ENCODE peak calls at places on chromosomes 7 and 10, in four cellular contexts. Q, K, U and N are unnamed samples.

GRCh38 chr7:112205348-112206237 is 606 bp downstream of the DOCK4 start:
- DNase-seq in Q (peak), K (no peak), U (peak), N (no peak)

GRCh38 chr10:77844713-77845454 is 81.7 kb downstream of the DLG5 start:
- DNase-seq in Q (no peak), K (no peak), U (no peak), N (no peak)

GRCh38 chr10:129653861-129654260 is 186.8 kb downstream of the MGMT start:
- DNase-seq in U (no peak), K (no peak), Q (no peak), N (no peak)

GRCh38 chr7:157737151-157738063 is 400.6 kb downstream of the DNAJB6 start:
- DNase-seq in K (no peak), Q (no peak), U (no peak), N (no peak)

GRCh38 chr7:13336227-13336626 is 648.8 kb downstream of the ARL4A start:
- DNase-seq in U (no peak), Q (no peak), K (no peak), N (no peak)

GRCh38 chr10:43140414-43140813 is 2.2 kb downstream of the CSGALNACT2 start:
- DNase-seq in K (no peak), Q (no peak), U (peak), N (no peak)

GRCh38 chr7:44347546-44348114 is 22.2 kb upstream of the CAMK2B start:
- DNase-seq in K (no peak), Q (no peak), U (no peak), N (no peak)

GRCh38 chr7:47807756-47808155 is 140.5 kb downstream of the PKD1L1 start:
- DNase-seq in K (no peak), Q (no peak), U (no peak), N (no peak)

GRCh38 chr7:150568714-150569113 is 1.5 kb downstream of the GIMAP4 start:
- DNase-seq in Q (no peak), K (no peak), U (no peak), N (no peak)

GRCh38 chr10:77289027-77289501 is 348.5 kb downstream of the KCNMA1 start:
- DNase-seq in Q (no peak), U (no peak), K (no peak), N (peak)

GRCh38 chr10:114025610-114026130 is 18.0 kb upstream of the ADRB1 start:
- DNase-seq in K (no peak), Q (no peak), U (no peak), N (no peak)

GRCh38 chr10:121536271-121536918 is 61.8 kb downstream of the FGFR2 start:
- DNase-seq in Q (no peak), U (no peak), K (no peak), N (no peak)

GRCh38 chr7:156173346-156173745 is 361.1 kb upstream of the SHH start:
- DNase-seq in K (no peak), Q (no peak), U (no peak), N (no peak)

GRCh38 chr10:84352251-84352842 is 24.0 kb downstream of the CCSER2 start:
- DNase-seq in Q (peak), U (peak), K (no peak), N (no peak)

GRCh38 chr10:63765126-63765525 is 243.9 kb downstream of the REEP3 start:
- DNase-seq in U (no peak), K (no peak), Q (no peak), N (no peak)

GRCh38 chr7:108014200-108014599 is 11.2 kb upstream of the LAMB1 start:
- DNase-seq in K (no peak), Q (no peak), U (no peak), N (no peak)

GRCh38 chr10:101397140-101397539 is 43.2 kb downstream of the BTRC start:
- DNase-seq in Q (peak), K (no peak), U (peak), N (no peak)

GRCh38 chr10:133357293-133358151 is at the start of gene FUOM:
- DNase-seq in K (no peak), Q (peak), U (peak), N (peak)

GRCh38 chr7:52843436-52843835 is 192.0 kb upstream of the POM121L12 start:
- DNase-seq in U (no peak), K (no peak), Q (no peak), N (no peak)
- TF ChIP-seq HDAC6 in U (no peak), K (no peak), Q (no peak), N (no peak)

GRCh38 chr10:105803206-105803605 is 1162.1 kb downstream of the SORCS3 start:
- DNase-seq in K (no peak), U (no peak), Q (no peak), N (no peak)

GRCh38 chr10:105793071-105793470 is 1152.0 kb downstream of the SORCS3 start:
- DNase-seq in U (no peak), K (no peak), Q (no peak), N (no peak)

GRCh38 chr10:105800626-105801025 is 1159.5 kb downstream of the SORCS3 start:
- DNase-seq in K (no peak), U (no peak), Q (no peak), N (no peak)

GRCh38 chr10:105797234-105797890 is 1156.3 kb downstream of the SORCS3 start:
- DNase-seq in K (peak), U (peak), Q (peak), N (no peak)
- TF ChIP-seq HDAC6 in K (no peak), U (no peak), Q (no peak), N (no peak)

GRCh38 chr7:39623312-39624201 is at the start of gene RALA:
- DNase-seq in Q (peak), K (peak), U (peak), N (peak)

GRCh38 chr7:39622609-39623311 is 612 bp upstream of the RALA start:
- DNase-seq in U (no peak), Q (no peak), K (no peak), N (no peak)

GRCh38 chr7:39624935-39625694 is 1.7 kb downstream of the RALA start:
- DNase-seq in K (no peak), Q (peak), U (peak), N (no peak)

GRCh38 chr7:39621784-39622411 is 1.5 kb upstream of the RALA start:
- DNase-seq in Q (peak), U (no peak), K (no peak), N (no peak)

GRCh38 chr7:39624202-39624807 is 933 bp downstream of the RALA start:
- DNase-seq in K (no peak), Q (peak), U (no peak), N (no peak)
- TF ChIP-seq HDAC6 in K (no peak), Q (no peak), U (no peak), N (no peak)

GRCh38 chr10:1939016-1939415 is 201.7 kb upstream of the ADARB2 start:
- DNase-seq in Q (no peak), U (no peak), K (no peak), N (no peak)
- TF ChIP-seq HDAC6 in Q (no peak), U (no peak), K (no peak), N (no peak)

DNA sequence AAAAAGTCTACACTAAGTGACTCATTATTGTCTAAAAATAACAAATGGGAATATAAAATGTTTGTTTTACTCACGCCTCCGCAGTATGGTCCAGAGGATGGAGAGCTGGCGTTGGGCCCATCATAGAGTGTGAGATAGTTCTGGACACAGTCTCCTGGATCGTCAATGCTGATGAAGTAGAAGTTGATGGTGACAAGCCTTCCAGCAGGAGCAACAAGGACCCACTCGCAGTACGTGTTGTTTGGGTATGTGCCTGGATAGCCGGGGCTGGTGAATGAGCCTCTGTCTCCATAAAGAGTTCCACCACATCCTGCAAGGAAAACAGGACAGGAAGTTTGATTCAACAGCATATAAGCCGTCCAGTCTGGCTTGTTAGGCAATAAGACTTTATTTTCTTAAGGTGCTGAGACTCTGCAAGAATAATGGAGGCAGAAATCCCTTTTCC is 11.5 kb upstream of the RSU1 start:
- DNase-seq in Q (peak), K (no peak), U (no peak), N (no peak)
- TF ChIP-seq HDAC6 in Q (no peak), K (no peak), U (no peak), N (no peak)

GRCh38 chr7:130959743-130960207 is 225.8 kb upstream of the KLF14 start:
- DNase-seq in K (no peak), Q (peak), U (peak), N (no peak)

GRCh38 chr7:130958846-130959245 is 224.8 kb upstream of the KLF14 start:
- DNase-seq in K (no peak), Q (no peak), U (no peak), N (no peak)

GRCh38 chr7:130962109-130962508 is 228.1 kb upstream of the KLF14 start:
- DNase-seq in U (no peak), Q (no peak), K (no peak), N (no peak)

GRCh38 chr7:130961128-130961601 is 227.2 kb upstream of the KLF14 start:
- DNase-seq in U (no peak), K (peak), Q (peak), N (no peak)

GRCh38 chr7:130960208-130960988 is 226.4 kb upstream of the KLF14 start:
- DNase-seq in K (peak), Q (peak), U (no peak), N (no peak)
- TF ChIP-seq HDAC6 in K (no peak), Q (no peak), U (no peak), N (no peak)

DNA sequence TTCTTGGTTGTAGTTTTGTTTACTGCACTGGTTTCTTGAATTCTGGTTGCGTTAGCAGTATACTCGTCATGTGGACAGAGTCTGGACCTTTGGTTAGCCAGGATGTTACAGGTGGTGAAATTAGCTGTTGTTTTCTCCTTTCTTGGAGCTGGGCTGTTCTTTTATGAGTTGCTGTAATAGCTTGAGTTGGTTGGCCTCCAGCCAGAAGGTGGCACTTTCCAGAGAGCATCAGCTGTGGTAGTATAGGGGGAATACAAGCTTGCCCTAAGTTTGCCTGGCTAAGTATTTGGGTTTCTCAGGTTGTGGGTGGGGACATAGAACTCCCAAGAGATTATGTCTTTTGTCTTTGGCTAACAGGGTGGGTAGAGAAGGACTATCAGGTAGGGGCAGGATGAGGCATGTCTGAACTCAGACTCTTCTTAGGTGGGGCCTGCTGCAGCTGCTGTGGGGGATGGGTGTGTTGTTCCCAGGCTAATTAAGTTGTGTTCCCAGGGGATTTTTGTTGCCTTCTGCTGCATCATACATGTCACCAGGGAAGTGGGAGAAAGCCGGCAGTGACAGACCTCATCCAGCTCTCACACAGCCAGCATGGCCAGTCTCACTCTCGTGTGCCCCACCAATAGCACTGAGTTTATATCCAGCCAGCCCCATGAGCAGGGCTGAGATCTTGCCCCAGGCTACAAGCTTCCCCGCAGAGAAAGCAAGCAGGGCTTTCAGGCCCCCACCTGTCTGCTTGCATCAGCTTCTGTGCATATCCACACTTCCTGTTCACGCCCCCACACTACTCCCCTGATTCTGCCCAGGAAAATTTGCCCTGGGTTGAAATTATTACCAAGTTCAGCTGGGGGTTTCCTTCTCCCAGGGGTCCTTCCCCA is 246.8 kb upstream of the TPK1 start:
- DNase-seq in Q (no peak), K (no peak), U (no peak), N (no peak)
- TF ChIP-seq HDAC6 in Q (no peak), K (no peak), U (no peak), N (no peak)

GRCh38 chr7:80997841-80998240 is 79.0 kb upstream of the SEMA3C start:
- DNase-seq in Q (no peak), U (no peak), K (no peak), N (no peak)
- TF ChIP-seq HDAC6 in Q (no peak), U (no peak), K (no peak), N (no peak)

GRCh38 chr10:91366687-91367086 is 43.5 kb upstream of the HECTD2 start:
- DNase-seq in Q (no peak), K (no peak), U (no peak), N (no peak)
- TF ChIP-seq HDAC6 in Q (no peak), K (no peak), U (no peak), N (no peak)